ENCODE peak calls at places on chromosomes 1 and 21, in four cellular contexts. A is transverse colon, V is adrenal gland, R is ovary. I is an unnamed sample.

GRCh38 chr1:202240956-202241355 is 47.4 kb downstream of the LGR6 start:
- DNase-seq in A (peak; percentile 2), V (no peak), R (no peak), I (no peak)

GRCh38 chr21:28229811-28230210 is 762.9 kb downstream of the LTN1 start:
- DNase-seq in A (no peak), V (no peak), R (no peak), I (no peak)

GRCh38 chr1:202058001-202058908 is 47.9 kb downstream of the ELF3 start:
- DNase-seq in A (no peak), V (no peak), R (no peak), I (no peak)

GRCh38 chr1:80358141-80358540 is 1351.6 kb upstream of the ADGRL4 start:
- DNase-seq in A (no peak), V (no peak), R (no peak), I (no peak)

GRCh38 chr1:246512230-246512629 is 5.2 kb upstream of the SMYD3 start:
- DNase-seq in A (no peak), V (no peak), R (no peak), I (no peak)

GRCh38 chr1:29894311-29894710 is 658.0 kb downstream of the PTPRU start:
- DNase-seq in A (no peak), V (no peak), R (no peak), I (no peak)

GRCh38 chr1:230105245-230105753 is 38.3 kb downstream of the GALNT2 start:
- DNase-seq in A (no peak), V (no peak), R (no peak), I (peak; percentile 56)

GRCh38 chr1:164891615-164892014 is 332.6 kb downstream of the PBX1 start:
- DNase-seq in A (no peak), V (no peak), R (no peak), I (no peak)

GRCh38 chr1:44610527-44611148 is 63.6 kb downstream of the TMEM53 start:
- DNase-seq in A (peak; percentile 22), V (no peak), R (no peak), I (no peak)

GRCh38 chr21:44065428-44065827 is 41.8 kb upstream of the PWP2 start:
- DNase-seq in A (peak; percentile 52), V (no peak), R (no peak), I (no peak)

GRCh38 chr1:29333008-29333407 is 96.7 kb downstream of the PTPRU start:
- DNase-seq in A (peak; percentile 14), V (no peak), R (no peak), I (no peak)

GRCh38 chr1:231630558-231631205 is 4.1 kb downstream of the DISC1 start:
- DNase-seq in A (no peak), V (no peak), R (no peak), I (no peak)

GRCh38 chr1:115746021-115746690 is 22.4 kb downstream of the CASQ2 start:
- DNase-seq in A (no peak), V (no peak), R (no peak), I (no peak)

GRCh38 chr21:35855463-35855862 is 204.9 kb downstream of the SETD4 start:
- DNase-seq in A (no peak), V (no peak), R (no peak), I (no peak)

GRCh38 chr1:47824721-47825120 is 172.5 kb downstream of the TRABD2B start:
- DNase-seq in A (peak; percentile 53), V (no peak), R (no peak), I (no peak)

GRCh38 chr1:185520188-185520935 is 203.3 kb upstream of the IVNS1ABP start:
- DNase-seq in A (no peak), V (no peak), R (no peak), I (no peak)

GRCh38 chr1:175363046-175363445 is 170.5 kb upstream of the KIAA0040 start:
- DNase-seq in A (no peak), V (no peak), R (no peak), I (no peak)

GRCh38 chr1:167566766-167567165 is 13.2 kb upstream of the CREG1 start:
- DNase-seq in A (no peak), V (no peak), R (no peak), I (no peak)

GRCh38 chr1:234962340-234962989 is 166.2 kb downstream of the TOMM20 start:
- DNase-seq in A (no peak), V (no peak), R (no peak), I (peak; percentile 61)

GRCh38 chr1:224472806-224473205 is 38.2 kb upstream of the WDR26 start:
- DNase-seq in A (no peak), V (no peak), R (no peak), I (no peak)

GRCh38 chr1:156684227-156684782 is 7.1 kb upstream of the NES start:
- DNase-seq in A (no peak), V (no peak), R (no peak), I (no peak)

GRCh38 chr1:197327776-197328364 is 59.8 kb downstream of the CRB1 start:
- DNase-seq in A (no peak), V (no peak), R (no peak), I (no peak)

GRCh38 chr1:47333578-47333921 is at the start of gene CMPK1:
- DNase-seq in A (peak; percentile 86), V (peak; percentile 82), R (peak; percentile 75), I (peak; percentile 86)

GRCh38 chr1:198462365-198463025 is 78.0 kb downstream of the ATP6V1G3 start:
- DNase-seq in A (no peak), V (no peak), R (no peak), I (no peak)

GRCh38 chr1:7538033-7538432 is 233.1 kb upstream of the VAMP3 start:
- DNase-seq in A (no peak), V (no peak), R (no peak), I (no peak)

DNA sequence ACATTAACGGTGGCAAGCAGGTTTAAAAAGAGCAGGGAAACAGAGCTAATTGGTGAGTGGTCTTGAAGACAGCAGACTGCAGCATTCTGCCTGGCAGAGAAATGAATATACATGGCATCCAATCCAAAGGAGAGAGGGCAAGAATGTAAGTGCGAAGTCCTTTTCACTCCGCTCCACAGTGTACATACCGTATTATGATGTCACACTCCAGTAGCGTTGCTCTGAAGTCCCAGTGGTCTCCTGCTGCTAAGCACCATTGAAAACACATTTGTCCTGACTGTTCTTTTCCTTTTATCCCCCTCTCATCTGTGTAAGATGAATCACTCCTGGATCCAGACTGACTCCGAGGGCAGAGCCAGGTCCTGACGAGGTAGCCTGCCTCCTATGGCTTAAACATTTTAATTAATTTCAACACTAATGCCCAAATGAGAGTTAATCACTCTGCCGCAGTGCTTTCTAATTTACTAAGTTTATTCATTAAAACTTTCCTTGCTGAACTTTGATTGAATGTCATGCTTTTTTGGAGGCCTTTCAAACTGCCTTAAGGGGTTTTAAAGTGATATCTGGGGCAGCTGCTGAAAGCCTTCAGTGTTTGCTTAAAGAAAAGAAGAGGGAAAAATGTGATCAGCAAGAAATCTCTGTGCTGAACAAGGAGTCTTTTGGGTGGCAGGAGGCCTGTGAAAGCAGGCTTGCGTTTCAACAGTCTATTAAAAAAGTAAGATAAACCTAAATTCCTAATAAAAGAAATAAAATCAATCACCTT is 227.1 kb downstream of the ATG4C start:
- DNase-seq in A (no peak), V (no peak), R (no peak), I (no peak)
- TF ChIP-seq POLR2A in A (no peak), V (no peak), R (no peak), I (no peak)

DNA sequence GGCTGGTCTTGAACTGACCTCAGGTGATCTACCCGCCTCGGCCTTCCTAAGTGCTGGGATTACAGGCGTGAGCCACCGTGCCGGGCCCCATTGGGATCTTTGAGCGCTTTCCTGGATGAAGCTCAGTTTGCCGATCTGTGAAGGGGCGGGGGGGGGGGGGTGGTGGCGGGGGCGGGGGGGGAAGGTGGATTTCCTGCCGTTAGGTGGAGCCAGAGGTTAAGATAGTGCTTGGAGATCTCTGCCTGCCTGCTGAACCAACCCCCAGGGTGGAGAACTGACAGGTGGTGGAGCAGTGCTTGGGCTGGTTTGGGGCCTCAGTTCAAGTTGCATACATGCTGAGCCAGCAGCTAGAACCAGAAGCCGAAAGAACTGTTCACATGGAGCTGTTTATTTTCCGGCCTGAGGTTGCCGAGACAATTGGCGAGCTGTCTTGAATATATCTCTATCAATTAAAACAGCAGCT is 1.7 kb downstream of the TMCC2 start:
- DNase-seq in A (peak; percentile 66), V (peak; percentile 72), R (peak; percentile 64), I (peak; percentile 68)
- H3K27ac ChIP-seq in A (peak overlapping the region; percentile 62), V (peak overlapping the region; percentile 56), R (no peak overlapping the region), I (peak overlapping the region; percentile 46)

DNA sequence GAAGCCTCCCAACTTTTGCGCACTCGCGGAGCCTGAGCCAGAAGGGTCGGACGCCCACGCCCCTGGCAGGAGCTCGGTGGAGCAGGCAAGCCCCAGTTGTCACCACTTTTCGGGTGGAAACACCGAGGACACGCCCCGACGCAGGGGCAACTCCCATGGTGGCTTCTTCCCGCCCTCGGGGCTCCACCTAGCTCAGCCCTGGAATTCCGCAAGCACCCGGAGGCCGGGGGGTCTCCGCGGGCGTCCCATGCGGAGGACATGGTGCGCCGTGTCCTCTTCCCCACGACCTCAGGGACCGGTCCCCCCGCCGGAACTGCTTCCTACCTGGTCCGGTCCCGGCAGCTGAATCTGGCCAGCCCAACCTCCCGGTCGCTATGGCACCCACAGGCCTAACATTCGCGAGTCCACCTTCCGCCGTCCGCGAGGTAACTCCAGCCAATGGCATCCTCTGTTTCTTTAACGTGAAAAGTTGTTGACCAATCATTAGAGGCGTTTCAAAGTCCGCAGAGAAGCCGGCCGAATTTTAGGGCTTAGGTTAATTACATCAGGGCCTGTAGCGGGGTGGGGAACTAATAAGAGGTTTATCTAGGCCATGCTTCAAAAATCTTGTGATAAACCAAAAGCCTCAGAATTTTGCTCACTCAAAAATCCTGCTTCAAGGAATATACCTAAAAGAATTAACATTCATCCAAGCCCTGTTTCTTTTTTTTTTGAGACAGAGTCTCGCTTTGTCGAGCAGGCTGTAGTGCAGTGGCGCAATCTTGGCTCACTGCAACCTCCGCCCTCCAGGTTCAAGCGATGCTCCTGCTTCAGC is at the start of gene STPG1:
- DNase-seq in A (peak; percentile 90), V (peak; percentile 86), R (peak; percentile 76), I (peak; percentile 93)
- TF ChIP-seq POLR2A in A (peak; percentile 87), V (no peak), R (no peak), I (peak; percentile 60)

DNA sequence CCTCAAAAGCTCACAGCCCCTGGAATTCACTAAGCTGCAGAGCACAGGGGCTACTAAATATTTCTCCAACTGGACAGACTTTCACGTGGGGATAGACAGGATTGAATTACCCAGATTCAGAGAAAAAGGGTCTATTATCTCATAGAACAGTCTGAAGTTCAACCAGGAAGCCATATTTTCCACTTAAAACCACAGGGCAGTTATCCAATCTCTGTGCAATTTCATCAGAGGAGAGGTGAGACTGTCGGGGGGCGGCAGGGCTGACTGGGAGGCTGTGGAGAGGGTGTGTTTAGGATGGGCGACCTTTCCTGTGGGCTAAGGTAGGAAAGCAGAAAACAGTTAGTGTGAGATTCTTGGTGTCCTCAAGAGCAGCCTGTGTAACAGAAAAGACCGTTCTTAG is 124.5 kb downstream of the RIPK4 start:
- DNase-seq in A (no peak), V (no peak), R (no peak), I (no peak)
- H3K27ac ChIP-seq in A (peak overlapping the region; percentile 57), V (peak overlapping the region; percentile 25), R (peak overlapping the region; percentile 38), I (peak overlapping the region; percentile 67)

GRCh38 chr21:45455321-45456013 is 50.5 kb downstream of the COL18A1 start:
- DNase-seq in A (no peak), V (no peak), R (no peak), I (no peak)
- TF ChIP-seq POLR2A in A (no peak), V (no peak), R (no peak), I (no peak)